ENCODE peak calls at places on chromosomes 1 and 21, in seven cellular contexts. K is OCI-M1; C is HuH-7; V is tibial artery; G is type B pancreatic cell; N is stimulated activated CD4-positive, alpha-beta T cell treated with anti-CD3 and anti-CD28 coated beads, Interleukin-1b, Interleukin-23, amount 100 ng/mL, for 48 hours; Y is EL. J is an unnamed sample.

GRCh38 chr1:153355445-153356071 is 2.1 kb upstream of the S100A9 start:
- DNase-seq in K (peak), G (peak), N (peak), Y (peak), C (peak), V (peak), J (peak)

GRCh38 chr1:213984387-213985180 is 3.2 kb upstream of the PROX1 start:
- DNase-seq in K (no peak), V (no peak), N (no peak), G (no peak), Y (no peak), C (peak), J (no peak)

GRCh38 chr1:153546796-153547559 is 1.4 kb upstream of the S100A4 start:
- DNase-seq in V (peak), G (no peak), K (no peak), Y (no peak), N (no peak), C (no peak), J (no peak)

GRCh38 chr1:165289556-165289955 is 67.0 kb downstream of the LMX1A start:
- DNase-seq in C (no peak), Y (no peak), G (no peak), N (no peak), V (no peak), K (no peak), J (no peak)

GRCh38 chr1:91121366-91121765 is 99.5 kb upstream of the ZNF644 start:
- DNase-seq in K (no peak), G (no peak), N (no peak), Y (no peak), C (peak), V (no peak), J (no peak)

GRCh38 chr1:234460652-234461051 is 18.3 kb downstream of the TARBP1 start:
- DNase-seq in V (no peak), Y (no peak), G (no peak), K (no peak), N (no peak), C (no peak), J (no peak)

GRCh38 chr1:196608401-196609113 is at the start of gene KCNT2:
- DNase-seq in C (peak), K (peak), N (no peak), V (peak), G (peak), Y (peak), J (peak)

GRCh38 chr21:44012474-44013379 is 618 bp downstream of the TRAPPC10 start:
- DNase-seq in V (peak), N (peak), G (peak), K (peak), C (peak), Y (peak), J (peak)

GRCh38 chr21:30434033-30434631 is 4.1 kb downstream of the KRTAP13-4 start:
- DNase-seq in N (peak), K (peak), Y (no peak), C (peak), V (no peak), G (no peak), J (peak)

GRCh38 chr1:14738235-14738634 is 139.8 kb downstream of the KAZN start:
- DNase-seq in N (no peak), G (no peak), K (no peak), C (no peak), Y (no peak), V (no peak), J (peak)

GRCh38 chr1:225977937-225978748 is 21.0 kb downstream of the SDE2 start:
- DNase-seq in Y (no peak), C (no peak), K (peak), G (no peak), N (no peak), V (no peak), J (no peak)

GRCh38 chr1:154941332-154941995 is 4.9 kb upstream of the PMVK start:
- DNase-seq in N (no peak), Y (no peak), C (no peak), G (no peak), K (no peak), V (no peak), J (peak)

GRCh38 chr1:226990133-226990716 is 50.1 kb downstream of the COQ8A start:
- DNase-seq in V (no peak), G (peak), N (peak), K (peak), C (no peak), Y (no peak), J (no peak)

GRCh38 chr1:226532553-226532952 is 16.0 kb upstream of the STUM start:
- DNase-seq in C (no peak), N (no peak), V (no peak), Y (no peak), G (no peak), K (no peak), J (no peak)

GRCh38 chr1:194294006-194294405 is 1107.6 kb upstream of the B3GALT2 start:
- DNase-seq in K (no peak), C (no peak), Y (no peak), G (no peak), V (no peak), N (no peak), J (no peak)

GRCh38 chr1:232142403-232143314 is 487.3 kb downstream of the SIPA1L2 start:
- DNase-seq in K (no peak), C (no peak), N (no peak), Y (peak), G (no peak), V (peak), J (peak)

GRCh38 chr1:154860154-154860870 is 9.8 kb downstream of the KCNN3 start:
- DNase-seq in C (no peak), V (no peak), Y (peak), G (no peak), K (peak), N (no peak), J (no peak)

GRCh38 chr1:226491093-226491850 is 57.3 kb upstream of the STUM start:
- DNase-seq in N (no peak), K (no peak), G (no peak), C (no peak), Y (no peak), V (no peak), J (no peak)

GRCh38 chr1:88354256-88354655 is 329.8 kb upstream of the PKN2 start:
- DNase-seq in G (no peak), Y (no peak), K (no peak), C (no peak), N (no peak), V (no peak), J (no peak)

GRCh38 chr21:44953628-44954021 is 13.8 kb downstream of the SLX9 start:
- DNase-seq in V (no peak), C (no peak), G (no peak), N (no peak), Y (no peak), K (no peak), J (no peak)